ENCODE peak calls at places on chromosomes 5 and 9, in eight cellular contexts. One of them, this sample, is unnamed.

GRCh38 chr5:169745441-169746146 is 108.5 kb downstream of the DOCK2 start:
- DNase-seq in non-pigmented ciliary epithelial cell: no peak
- DNase-seq in NCI-H524: no peak
- DNase-seq in fibroblast of pulmonary artery: no peak
- DNase-seq in fibroblast of lung: peak
- DNase-seq in Calu3: no peak
- DNase-seq in transverse colon: no peak
- DNase-seq in ascending aorta: no peak
- DNase-seq in this sample: peak

GRCh38 chr5:72955143-72955767 is 586 bp upstream of the FCHO2 start:
- DNase-seq in non-pigmented ciliary epithelial cell: peak
- DNase-seq in NCI-H524: no peak
- DNase-seq in fibroblast of pulmonary artery: peak
- DNase-seq in fibroblast of lung: no peak
- DNase-seq in Calu3: no peak
- DNase-seq in transverse colon: peak
- DNase-seq in ascending aorta: no peak
- DNase-seq in this sample: no peak

GRCh38 chr5:159050408-159051091 is 49.2 kb downstream of the EBF1 start:
- DNase-seq in non-pigmented ciliary epithelial cell: no peak
- DNase-seq in NCI-H524: peak
- DNase-seq in fibroblast of pulmonary artery: peak
- DNase-seq in fibroblast of lung: peak
- DNase-seq in Calu3: no peak
- DNase-seq in transverse colon: no peak
- DNase-seq in ascending aorta: no peak
- DNase-seq in this sample: peak

GRCh38 chr5:108749130-108749861 is 1.6 kb downstream of the FER start:
- DNase-seq in non-pigmented ciliary epithelial cell: no peak
- DNase-seq in NCI-H524: peak
- DNase-seq in fibroblast of pulmonary artery: no peak
- DNase-seq in fibroblast of lung: no peak
- DNase-seq in Calu3: peak
- DNase-seq in transverse colon: no peak
- DNase-seq in ascending aorta: no peak
- DNase-seq in this sample: peak

GRCh38 chr5:54387659-54388232 is 67.8 kb upstream of the HSPB3 start:
- DNase-seq in non-pigmented ciliary epithelial cell: peak
- DNase-seq in NCI-H524: no peak
- DNase-seq in fibroblast of pulmonary artery: peak
- DNase-seq in fibroblast of lung: peak
- DNase-seq in Calu3: no peak
- DNase-seq in transverse colon: no peak
- DNase-seq in ascending aorta: no peak
- DNase-seq in this sample: peak

GRCh38 chr9:15578719-15579118 is 25.9 kb downstream of the CCDC171 start:
- DNase-seq in non-pigmented ciliary epithelial cell: no peak
- DNase-seq in NCI-H524: no peak
- DNase-seq in fibroblast of pulmonary artery: peak
- DNase-seq in fibroblast of lung: peak
- DNase-seq in Calu3: no peak
- DNase-seq in transverse colon: no peak
- DNase-seq in ascending aorta: no peak
- DNase-seq in this sample: no peak

GRCh38 chr9:135550344-135550918 is 4.5 kb downstream of the OBP2A start:
- DNase-seq in non-pigmented ciliary epithelial cell: no peak
- DNase-seq in NCI-H524: no peak
- DNase-seq in fibroblast of pulmonary artery: no peak
- DNase-seq in fibroblast of lung: no peak
- DNase-seq in Calu3: no peak
- DNase-seq in transverse colon: no peak
- DNase-seq in ascending aorta: no peak
- DNase-seq in this sample: no peak

GRCh38 chr5:160021818-160022446 is 13.0 kb downstream of the TTC1 start:
- DNase-seq in non-pigmented ciliary epithelial cell: no peak
- DNase-seq in NCI-H524: peak
- DNase-seq in fibroblast of pulmonary artery: peak
- DNase-seq in fibroblast of lung: peak
- DNase-seq in Calu3: peak
- DNase-seq in transverse colon: peak
- DNase-seq in ascending aorta: no peak
- DNase-seq in this sample: peak

GRCh38 chr9:122053546-122053945 is 39.6 kb downstream of the TTLL11 start:
- DNase-seq in non-pigmented ciliary epithelial cell: no peak
- DNase-seq in NCI-H524: peak
- DNase-seq in fibroblast of pulmonary artery: no peak
- DNase-seq in fibroblast of lung: no peak
- DNase-seq in Calu3: no peak
- DNase-seq in transverse colon: peak
- DNase-seq in ascending aorta: no peak
- DNase-seq in this sample: no peak

GRCh38 chr5:150782850-150783249 is 4.3 kb downstream of the SMIM3 start:
- DNase-seq in non-pigmented ciliary epithelial cell: no peak
- DNase-seq in NCI-H524: no peak
- DNase-seq in fibroblast of pulmonary artery: no peak
- DNase-seq in fibroblast of lung: no peak
- DNase-seq in Calu3: no peak
- DNase-seq in transverse colon: no peak
- DNase-seq in ascending aorta: no peak
- DNase-seq in this sample: no peak

GRCh38 chr9:114359801-114360200 is 28.0 kb downstream of the AKNA start:
- DNase-seq in non-pigmented ciliary epithelial cell: no peak
- DNase-seq in NCI-H524: no peak
- DNase-seq in fibroblast of pulmonary artery: no peak
- DNase-seq in fibroblast of lung: no peak
- DNase-seq in Calu3: no peak
- DNase-seq in transverse colon: no peak
- DNase-seq in ascending aorta: no peak
- DNase-seq in this sample: no peak

GRCh38 chr9:131423171-131423581 is 29.3 kb downstream of the PRRC2B start:
- DNase-seq in non-pigmented ciliary epithelial cell: peak
- DNase-seq in NCI-H524: peak
- DNase-seq in fibroblast of pulmonary artery: peak
- DNase-seq in fibroblast of lung: peak
- DNase-seq in Calu3: peak
- DNase-seq in transverse colon: peak
- DNase-seq in ascending aorta: peak
- DNase-seq in this sample: peak

GRCh38 chr9:16032799-16033198 is 480.0 kb downstream of the CCDC171 start:
- DNase-seq in non-pigmented ciliary epithelial cell: no peak
- DNase-seq in NCI-H524: peak
- DNase-seq in fibroblast of pulmonary artery: peak
- DNase-seq in fibroblast of lung: peak
- DNase-seq in Calu3: peak
- DNase-seq in transverse colon: no peak
- DNase-seq in ascending aorta: no peak
- DNase-seq in this sample: peak

GRCh38 chr9:94720846-94721549 is 5.5 kb upstream of the AOPEP start:
- DNase-seq in non-pigmented ciliary epithelial cell: no peak
- DNase-seq in NCI-H524: no peak
- DNase-seq in fibroblast of pulmonary artery: no peak
- DNase-seq in fibroblast of lung: no peak
- DNase-seq in Calu3: no peak
- DNase-seq in transverse colon: no peak
- DNase-seq in ascending aorta: no peak
- DNase-seq in this sample: no peak

GRCh38 chr5:132746592-132747063 is 598 bp upstream of the CCNI2 start:
- DNase-seq in non-pigmented ciliary epithelial cell: no peak
- DNase-seq in NCI-H524: no peak
- DNase-seq in fibroblast of pulmonary artery: no peak
- DNase-seq in fibroblast of lung: peak
- DNase-seq in Calu3: peak
- DNase-seq in transverse colon: peak
- DNase-seq in ascending aorta: no peak
- DNase-seq in this sample: no peak

GRCh38 chr5:168365581-168366081 is 74.2 kb downstream of the WWC1 start:
- DNase-seq in non-pigmented ciliary epithelial cell: no peak
- DNase-seq in NCI-H524: no peak
- DNase-seq in fibroblast of pulmonary artery: peak
- DNase-seq in fibroblast of lung: peak
- DNase-seq in Calu3: peak
- DNase-seq in transverse colon: peak
- DNase-seq in ascending aorta: no peak
- DNase-seq in this sample: peak

This sample was measured in astrocyte of the spinal cord.